ENCODE peak calls at places on chromosomes 4 and X, in six cellular contexts. B is lower lobe of right lung, X is BE2C, S is astrocyte of the spinal cord, E is GM13976, Z is Caco-2. L is an unnamed sample.

GRCh38 chr4:79022529-79022928 is 83.3 kb upstream of the PAQR3 start:
- DNase-seq in B (no peak), X (no peak), S (no peak), E (no peak), Z (no peak), L (no peak)

GRCh38 chr4:72084587-72085011 is 52.8 kb downstream of the NPFFR2 start:
- DNase-seq in B (no peak), X (no peak), S (no peak), E (no peak), Z (peak; percentile 35), L (no peak)

GRCh38 chr4:139555705-139556070 is 331 bp downstream of the SETD7 start:
- DNase-seq in B (peak; percentile 76), X (no peak), S (no peak), E (no peak), Z (peak; percentile 48), L (no peak)

GRCh38 chrX:97401586-97402101 is 517.9 kb downstream of the RPA4 start:
- DNase-seq in B (no peak), X (no peak), S (no peak), E (no peak), Z (no peak), L (no peak)

GRCh38 chr4:168092176-168092712 is at the start of gene ANXA10:
- DNase-seq in B (no peak), X (no peak), S (no peak), E (no peak), Z (no peak), L (no peak)

GRCh38 chrX:39152106-39152649 is 350.9 kb downstream of the MID1IP1 start:
- DNase-seq in B (peak; percentile 59), X (peak; percentile 81), S (no peak), E (peak; percentile 42), Z (peak; percentile 34), L (peak; percentile 77)

GRCh38 chrX:140572724-140573123 is 67.9 kb upstream of the SOX3 start:
- DNase-seq in B (no peak), X (peak; percentile 34), S (peak; percentile 39), E (peak; percentile 23), Z (peak; percentile 36), L (peak; percentile 41)

GRCh38 chr4:153036931-153037330 is 100.8 kb downstream of the FHDC1 start:
- DNase-seq in B (no peak), X (no peak), S (no peak), E (no peak), Z (no peak), L (no peak)

GRCh38 chr4:74395633-74396032 is 30.7 kb downstream of the EREG start:
- DNase-seq in B (no peak), X (no peak), S (peak; percentile 50), E (no peak), Z (no peak), L (no peak)

GRCh38 chr4:8647626-8648025 is 55.1 kb downstream of the CPZ start:
- DNase-seq in B (no peak), X (no peak), S (no peak), E (no peak), Z (peak; percentile 33), L (no peak)

GRCh38 chr4:89482926-89483595 is 175.5 kb upstream of the GPRIN3 start:
- DNase-seq in B (no peak), X (no peak), S (no peak), E (no peak), Z (no peak), L (no peak)

GRCh38 chr4:185035284-185035683 is 17.0 kb downstream of the HELT start:
- DNase-seq in B (no peak), X (no peak), S (no peak), E (no peak), Z (no peak), L (no peak)

DNA sequence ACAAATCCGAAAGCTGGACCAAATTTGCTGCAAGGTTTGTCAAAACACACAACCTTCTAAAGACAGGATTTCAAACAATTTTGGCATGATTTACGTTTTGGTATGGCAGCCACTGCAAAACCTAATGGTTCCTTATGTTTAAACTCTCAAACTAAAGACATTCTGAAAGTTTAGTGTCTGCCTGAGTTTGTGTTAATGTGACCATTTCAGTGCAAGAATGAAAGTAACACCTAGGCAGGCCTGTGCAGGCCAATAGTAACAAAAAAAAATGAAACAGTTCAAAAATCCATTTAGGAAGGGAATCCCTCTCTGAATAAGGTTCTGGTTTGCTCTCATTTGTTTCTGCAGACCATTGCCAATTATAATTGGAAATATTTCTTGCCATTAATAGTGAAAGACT is 1.9 kb upstream of the LDB2 start:
- DNase-seq in B (no peak), X (no peak), S (no peak), E (no peak), Z (no peak), L (no peak)
- TF ChIP-seq CTCF in B (no peak), X (no peak), S (no peak), E (no peak), Z (no peak), L (no peak)

GRCh38 chr4:151014521-151015457 is at the start of gene LRBA:
- DNase-seq in B (peak; percentile 87), X (peak; percentile 78), S (peak; percentile 43), E (peak; percentile 81), Z (peak; percentile 95), L (peak; percentile 68)
- TF ChIP-seq CTCF in B (no peak), X (no peak), S (no peak), E (no peak), Z (no peak), L (no peak)

DNA sequence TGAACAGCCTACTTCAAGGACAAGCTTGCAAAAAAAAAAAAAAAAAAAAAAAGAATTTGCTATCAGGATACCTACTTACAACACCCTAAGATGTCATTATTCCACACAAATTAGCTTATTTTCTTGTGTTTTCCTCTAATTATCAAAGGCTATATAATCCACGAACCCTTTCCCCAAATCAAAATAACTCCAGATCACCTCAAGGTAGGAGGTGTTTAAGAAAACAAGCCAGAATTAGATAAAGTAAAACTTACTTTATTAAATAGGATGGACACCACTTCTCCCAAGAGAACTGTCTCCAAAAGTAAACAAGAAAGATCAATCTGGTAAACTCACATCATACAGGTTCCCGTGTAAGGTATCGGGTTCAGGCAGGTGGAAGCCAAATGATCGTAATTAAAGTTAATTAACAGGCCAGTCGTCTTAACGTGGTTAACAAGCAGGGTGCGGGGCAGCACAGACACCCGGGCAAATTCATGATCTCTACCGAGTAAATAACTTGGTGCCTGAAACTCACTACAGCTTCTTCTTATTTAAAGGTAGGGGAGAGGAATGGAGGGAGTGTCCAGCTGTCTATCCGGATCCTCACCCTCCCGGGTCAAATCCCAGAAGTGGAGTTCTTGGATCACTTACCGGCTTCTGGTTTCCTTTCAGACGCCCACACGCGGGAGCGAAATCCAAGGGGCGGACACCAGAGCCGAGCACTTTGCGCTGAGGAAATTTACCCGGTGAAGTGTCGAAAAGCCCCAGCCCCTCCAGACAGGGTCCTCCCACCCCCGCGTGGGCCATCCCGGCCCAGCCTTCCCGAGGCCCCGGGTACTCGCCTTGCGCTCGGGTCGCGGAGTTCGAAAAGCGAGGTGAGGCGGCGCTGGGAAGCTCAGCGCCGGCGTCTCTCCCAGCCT is 708 bp downstream of the ARAP2 start:
- DNase-seq in B (peak; percentile 74), X (no peak), S (peak; percentile 44), E (no peak), Z (peak; percentile 39), L (peak; percentile 45)
- TF ChIP-seq CTCF in B (no peak), X (no peak), S (no peak), E (no peak), Z (no peak), L (no peak)

DNA sequence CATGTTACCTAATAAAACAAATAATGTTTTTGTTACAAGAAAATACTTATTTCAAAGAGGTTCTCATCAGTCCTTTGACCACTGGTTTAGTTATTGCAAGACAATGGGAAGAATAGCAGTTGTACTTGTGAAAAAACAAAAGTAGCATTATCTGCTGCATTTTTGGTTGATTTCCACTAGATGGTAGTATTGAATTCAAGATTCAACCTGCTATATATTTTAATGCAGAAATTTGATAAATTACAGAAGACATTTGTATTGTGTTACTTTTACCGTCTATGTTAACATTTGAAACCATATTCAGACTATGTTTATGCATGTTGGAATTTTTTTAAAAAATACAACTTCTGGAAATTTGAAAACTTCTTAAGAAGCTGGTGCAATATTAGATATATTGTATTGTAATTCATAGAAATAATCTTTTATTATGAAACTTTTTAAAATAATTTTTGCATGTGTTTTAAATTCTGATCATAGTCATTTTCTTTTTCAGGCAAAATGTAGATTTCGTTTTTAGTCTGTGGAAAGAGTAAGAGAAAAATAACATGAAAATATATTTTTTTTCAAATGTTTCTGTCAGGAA is 56.4 kb downstream of the SPCS3 start:
- DNase-seq in B (no peak), X (no peak), S (peak; percentile 52), E (no peak), Z (no peak), L (no peak)
- TF ChIP-seq CTCF in B (peak; percentile 54), X (peak; percentile 46), S (peak; percentile 57), E (peak; percentile 38), Z (peak; percentile 26), L (peak; percentile 48)